ENCODE peak calls at places on chromosomes 4 and X, in four cellular contexts. Q is left ventricle myocardium inferior, W is neural crest cell, Y is aorta. V is an unnamed sample.

GRCh38 chrX:71301195-71301924 is at the start of gene ITGB1BP2:
- DNase-seq in Q (peak), W (no peak), Y (no peak), V (peak)

GRCh38 chr4:142372570-142373300 is 473.4 kb downstream of the INPP4B start:
- DNase-seq in Q (no peak), W (no peak), Y (no peak), V (no peak)

GRCh38 chrX:155695419-155695818 is 82.7 kb upstream of the TMLHE start:
- DNase-seq in Q (no peak), W (no peak), Y (no peak), V (no peak)

GRCh38 chr4:144645102-144645469 is 870 bp upstream of the HHIP start:
- DNase-seq in Q (no peak), W (no peak), Y (no peak), V (no peak)

GRCh38 chr4:81882222-81882621 is 410.5 kb upstream of the RASGEF1B start:
- DNase-seq in Q (no peak), W (no peak), Y (no peak), V (no peak)

GRCh38 chr4:185256444-185256843 is 47.0 kb downstream of the SNX25 start:
- DNase-seq in Q (no peak), W (no peak), Y (no peak), V (no peak)

GRCh38 chr4:146099585-146099984 is 75.9 kb upstream of the LSM6 start:
- DNase-seq in Q (no peak), W (no peak), Y (no peak), V (no peak)

GRCh38 chr4:84562156-84562555 is 20.8 kb upstream of the CDS1 start:
- DNase-seq in Q (no peak), W (no peak), Y (no peak), V (no peak)

GRCh38 chrX:107731831-107732502 is 43.6 kb downstream of the TSC22D3 start:
- DNase-seq in Q (peak), W (no peak), Y (peak), V (peak)

GRCh38 chrX:104564921-104565703 is 887 bp upstream of the IL1RAPL2 start:
- DNase-seq in Q (no peak), W (no peak), Y (no peak), V (no peak)